ENCODE peak calls at places on chromosomes 16 and 17, in five cellular contexts. E is H1, I is neuronal stem cell, F is IMR-90, V is mesenchymal stem cell. J is an unnamed sample.

GRCh38 chr16:74450236-74450635 is 29.0 kb upstream of the CLEC18B start:
- DNase-seq in F (no peak), V (peak), I (no peak), E (no peak), J (no peak)

GRCh38 chr17:8019161-8019560 is 16.7 kb downstream of the GUCY2D start:
- DNase-seq in V (no peak), F (no peak), I (no peak), E (no peak), J (peak)

GRCh38 chr17:66673668-66674276 is 161.1 kb upstream of the CACNG5 start:
- DNase-seq in F (peak), E (peak), I (peak), V (peak), J (peak)

GRCh38 chr17:72158895-72159885 is 38.4 kb downstream of the SOX9 start:
- DNase-seq in I (no peak), V (no peak), F (peak), E (no peak), J (no peak)

GRCh38 chr16:2090819-2091721 is 43.3 kb downstream of the TSC2 start:
- DNase-seq in E (peak), I (peak), F (no peak), V (peak), J (peak)

GRCh38 chr17:34424814-34425490 is 61.9 kb upstream of the CCL1 start:
- DNase-seq in E (no peak), F (no peak), I (no peak), V (no peak), J (peak)

GRCh38 chr16:1019234-1019933 is 37.8 kb downstream of the SOX8 start:
- DNase-seq in V (no peak), I (peak), F (peak), E (no peak), J (no peak)

GRCh38 chr17:10125761-10126553 is 72.4 kb downstream of the GAS7 start:
- DNase-seq in F (peak), E (no peak), V (peak), I (no peak), J (peak)

GRCh38 chr17:69450857-69451410 is 36.4 kb downstream of the MAP2K6 start:
- DNase-seq in I (no peak), V (peak), F (no peak), E (no peak), J (no peak)

GRCh38 chr16:28042856-28043255 is 20.7 kb downstream of the GSG1L start:
- DNase-seq in E (no peak), I (no peak), F (peak), V (no peak), J (no peak)

GRCh38 chr17:8832711-8833352 is 33.7 kb upstream of the MFSD6L start:
- DNase-seq in F (no peak), I (peak), V (no peak), E (peak), J (peak)

GRCh38 chr17:44108440-44109311 is 14.8 kb downstream of the HDAC5 start:
- DNase-seq in F (peak), E (no peak), V (peak), I (no peak), J (no peak)

GRCh38 chr17:36949461-36949927 is 740 bp downstream of the AATF start:
- DNase-seq in I (no peak), V (no peak), E (no peak), F (peak), J (no peak)

GRCh38 chr17:58666858-58667267 is 25.0 kb downstream of the TEX14 start:
- DNase-seq in E (no peak), I (no peak), V (no peak), F (peak), J (no peak)

GRCh38 chr17:51154176-51154575 is 817 bp downstream of the NME1 start:
- DNase-seq in V (peak), F (peak), E (no peak), I (no peak), J (peak)

GRCh38 chr17:56879280-56879679 is 34.6 kb downstream of the TRIM25 start:
- DNase-seq in E (no peak), F (no peak), I (no peak), V (no peak), J (no peak)

GRCh38 chr17:82012482-82013295 is 10.0 kb downstream of the CENPX start:
- DNase-seq in E (no peak), V (peak), F (no peak), I (no peak), J (peak)

GRCh38 chr17:67164298-67164697 is 80.7 kb downstream of the HELZ start:
- DNase-seq in I (no peak), V (no peak), F (no peak), E (no peak), J (no peak)

GRCh38 chr17:68613739-68614298 is 12.7 kb upstream of the FAM20A start:
- DNase-seq in E (peak), F (no peak), I (peak), V (peak), J (peak)

GRCh38 chr17:3916013-3916696 is at the start of gene P2RX1:
- DNase-seq in V (no peak), E (no peak), F (no peak), I (no peak), J (no peak)

GRCh38 chr16:82183004-82183397 is 13.0 kb upstream of the MPHOSPH6 start:
- DNase-seq in E (no peak), V (no peak), I (no peak), F (no peak), J (no peak)

GRCh38 chr17:62780273-62780672 is 27.8 kb downstream of the MARCHF10 start:
- DNase-seq in F (no peak), V (no peak), I (no peak), E (no peak), J (no peak)

GRCh38 chr17:66847704-66848103 is 12.8 kb downstream of the CACNG5 start:
- DNase-seq in I (no peak), F (no peak), V (no peak), E (no peak), J (no peak)

GRCh38 chr16:1082952-1083675 is 10.6 kb downstream of the SSTR5 start:
- DNase-seq in F (no peak), V (no peak), I (no peak), E (no peak), J (no peak)

GRCh38 chr16:87635541-87636049 is 33.3 kb downstream of the JPH3 start:
- DNase-seq in E (no peak), V (peak), I (peak), F (peak), J (peak)

GRCh38 chr16:64543401-64543800 is 578.5 kb downstream of the CDH11 start:
- DNase-seq in I (no peak), F (no peak), E (no peak), V (no peak), J (no peak)

GRCh38 chr17:29732209-29732608 is 109.5 kb upstream of the CORO6 start:
- DNase-seq in F (no peak), V (no peak), E (no peak), I (no peak), J (no peak)

GRCh38 chr17:29734640-29735039 is 111.9 kb upstream of the CORO6 start:
- DNase-seq in E (no peak), F (peak), I (no peak), V (peak), J (no peak)

GRCh38 chr17:29732613-29733012 is 109.9 kb upstream of the CORO6 start:
- DNase-seq in F (peak), E (no peak), V (peak), I (no peak), J (peak)

GRCh38 chr17:29731589-29731929 is 108.8 kb upstream of the CORO6 start:
- DNase-seq in I (no peak), E (no peak), V (no peak), F (no peak), J (no peak)

GRCh38 chr17:29733151-29733550 is 110.4 kb upstream of the CORO6 start:
- DNase-seq in V (peak), F (peak), E (no peak), I (no peak), J (no peak)
- H2BK15ac ChIP-seq in V (no peak), F (peak), E (no peak), I (no peak), J (no peak)

GRCh38 chr17:42027540-42027889 is 7.6 kb downstream of the NKIRAS2 start:
- DNase-seq in F (no peak), E (no peak), I (no peak), V (no peak), J (no peak)
- H3K18ac ChIP-seq in F (no peak), E (no peak), I (peak), V (no peak), J (no peak)

GRCh38 chr16:53457670-53458069 is 23.4 kb downstream of the RBL2 start:
- DNase-seq in F (no peak), E (no peak), V (no peak), I (no peak), J (peak)
- H2BK120ac ChIP-seq in F (no peak), E (no peak), V (no peak), I (no peak), J (no peak)

GRCh38 chr16:30478766-30479478 is 6.4 kb downstream of the ITGAL start:
- DNase-seq in I (no peak), E (no peak), F (no peak), V (no peak), J (no peak)
- H2BK15ac ChIP-seq in I (no peak), E (no peak), F (no peak), V (no peak), J (no peak)

DNA sequence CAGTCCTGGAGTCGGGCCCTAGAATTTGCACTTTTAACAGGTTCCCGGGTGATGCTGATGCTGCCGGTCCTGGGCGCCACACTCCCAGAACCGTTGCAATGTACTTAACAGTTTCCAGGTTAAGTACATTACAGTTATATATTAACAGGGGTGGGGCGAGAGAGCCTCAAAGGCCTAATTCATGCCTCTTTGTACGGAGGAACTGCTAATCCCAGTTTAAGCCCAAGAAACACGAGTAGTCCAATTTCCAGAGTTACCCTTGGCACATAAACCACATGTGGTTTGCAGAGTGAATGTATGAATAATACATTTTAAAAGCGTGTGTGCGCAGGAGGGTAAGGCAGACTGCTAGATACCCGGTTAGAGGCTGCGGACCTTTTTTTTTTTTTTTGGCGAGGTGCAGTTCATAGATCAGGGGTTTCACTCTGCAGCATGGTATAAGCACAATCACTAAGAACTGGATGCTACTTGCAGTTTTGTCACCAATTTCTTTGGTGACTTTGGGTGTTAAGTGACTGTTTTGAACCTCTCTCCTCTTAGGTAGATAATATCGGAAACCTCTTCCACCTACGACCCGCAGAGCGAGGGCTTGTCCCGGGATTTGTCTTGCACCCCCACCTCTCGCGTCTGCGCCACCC is 714 bp downstream of the COX11 start:
- DNase-seq in I (no peak), E (no peak), F (peak), V (peak), J (peak)
- H3K18ac ChIP-seq in I (peak), E (peak), F (no peak), V (no peak), J (peak)

GRCh38 chr16:72093448-72094265 is at the start of the genes DHX38 and TXNL4B:
- DNase-seq in F (peak), E (peak), I (peak), V (peak), J (peak)
- H2BK120ac ChIP-seq in F (peak), E (no peak), I (no peak), V (no peak), J (no peak)

GRCh38 chr17:30831663-30832437 is at the start of gene ATAD5:
- DNase-seq in E (peak), V (peak), I (peak), F (peak), J (peak)
- H2BK15ac ChIP-seq in E (no peak), V (no peak), I (peak), F (no peak), J (peak)

DNA sequence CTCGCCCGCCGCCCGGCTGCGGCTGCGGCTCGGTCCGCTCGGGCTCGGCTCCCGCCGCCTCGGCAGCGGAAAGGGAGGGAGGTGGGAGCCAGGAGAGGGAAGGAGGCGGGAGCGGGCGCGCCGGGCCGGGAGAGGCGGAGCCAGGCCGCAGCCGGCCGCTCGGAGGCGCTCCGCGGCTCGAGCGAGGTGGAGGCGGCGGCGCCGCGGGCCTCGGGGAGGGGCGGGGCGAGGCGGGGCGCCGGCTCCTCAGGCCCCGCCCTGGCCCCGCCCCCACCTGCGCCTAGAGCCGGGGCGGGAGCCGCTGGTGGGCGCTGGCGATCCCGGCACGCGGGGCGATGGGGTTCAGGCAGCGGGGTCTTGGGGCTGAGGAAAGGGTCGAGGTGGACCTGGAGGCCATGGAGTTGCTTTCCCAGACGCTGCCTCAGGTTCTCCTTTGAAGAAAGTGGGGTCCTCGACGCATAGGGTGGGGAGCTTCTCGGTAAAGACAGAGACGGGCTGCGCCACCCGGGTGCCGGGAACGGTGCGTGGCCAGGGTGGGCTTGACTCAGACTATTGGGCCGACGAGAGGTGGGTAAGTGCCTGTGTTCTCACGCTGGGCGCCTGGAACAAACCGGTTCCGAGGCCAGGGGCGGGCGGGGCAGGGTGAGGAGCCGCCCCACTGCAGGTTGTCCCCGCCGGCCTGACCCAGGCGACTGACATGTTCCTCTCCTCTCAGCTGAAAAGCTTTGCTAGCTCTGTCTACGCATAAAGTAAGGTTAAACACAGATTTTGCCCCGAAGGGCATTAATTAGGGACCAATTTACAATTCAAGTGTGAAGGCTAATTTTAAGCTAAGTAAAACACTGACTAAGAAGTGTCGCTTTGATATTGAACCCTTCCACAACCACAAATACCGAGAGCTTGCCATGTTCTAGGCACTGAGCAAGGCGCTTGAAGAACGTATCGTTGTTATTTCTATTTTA is at the start of gene CMTM4:
- DNase-seq in E (no peak), I (peak), V (peak), F (peak), J (peak)
- H3K18ac ChIP-seq in E (peak), I (peak), V (peak), F (no peak), J (peak)

DNA sequence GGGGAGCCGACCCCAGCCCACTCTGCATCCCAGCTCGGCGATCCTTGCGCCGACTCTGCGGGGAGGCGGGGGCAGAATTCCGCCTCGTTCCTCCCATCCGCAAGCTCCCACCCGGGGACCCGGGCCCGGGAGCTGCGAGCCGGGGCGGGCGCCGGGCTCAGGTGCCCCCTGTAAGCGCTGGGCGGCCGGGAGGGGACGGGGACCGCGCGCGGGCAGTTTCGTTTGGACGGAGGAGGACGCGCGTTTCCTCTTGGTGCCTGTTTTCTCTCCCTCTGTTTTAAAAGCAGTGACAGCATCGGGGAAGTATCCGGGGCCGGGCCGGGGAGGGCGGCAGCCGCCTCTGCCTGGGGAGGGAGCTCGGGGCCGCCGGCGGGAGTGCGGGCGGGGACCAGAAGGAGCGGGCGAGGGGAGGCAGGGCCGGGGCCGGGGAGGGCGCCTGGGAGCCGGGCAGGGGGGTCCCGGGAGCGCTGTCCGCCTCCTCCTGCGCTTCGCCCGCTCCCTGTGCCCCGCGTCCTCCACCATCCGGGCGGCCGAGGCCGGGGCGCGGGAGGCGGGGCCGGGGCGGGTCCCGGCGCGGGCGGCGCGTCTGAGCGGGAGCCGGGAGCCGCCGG is 57.0 kb downstream of the RAP1GAP2 start:
- DNase-seq in V (peak), I (no peak), F (peak), E (no peak), J (peak)
- H2BK120ac ChIP-seq in V (no peak), I (no peak), F (peak), E (no peak), J (peak)

DNA sequence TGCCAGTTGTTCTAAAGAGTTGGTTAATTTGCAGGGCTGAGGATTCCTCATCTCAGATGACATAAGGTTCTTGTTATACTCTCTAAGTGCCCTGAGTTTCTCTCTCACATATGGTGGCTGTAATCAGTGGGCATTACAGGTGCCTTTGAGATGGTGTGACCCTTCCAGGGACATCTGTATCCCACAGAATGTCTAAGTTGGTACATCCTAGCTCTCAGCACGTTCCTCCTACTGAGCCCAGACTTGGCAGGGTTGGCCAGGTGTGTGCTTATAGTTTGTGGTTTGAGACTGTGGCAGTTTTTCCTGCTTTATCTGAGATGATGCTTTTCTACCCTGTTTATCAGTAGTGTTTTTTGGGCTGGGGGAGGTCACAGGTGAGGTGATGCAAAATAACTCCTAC is 36.3 kb downstream of the SPECC1 start:
- DNase-seq in F (no peak), I (no peak), E (no peak), V (no peak), J (no peak)
- H2BK15ac ChIP-seq in F (no peak), I (no peak), E (no peak), V (no peak), J (no peak)

J was measured in mesendoderm.